ENCODE peak calls at places on chromosome 20, in ten cellular contexts. One of them, this sample, is unnamed.

GRCh38 chr20:32474967-32475819 is 109.9 kb downstream of the NOL4L start:
- DNase-seq in mammary epithelial cell: peak
- DNase-seq in AG04450: peak
- DNase-seq in cardiac muscle cell: peak
- DNase-seq in H9: peak
- DNase-seq in lung: peak
- DNase-seq in SK-N-SH: peak
- DNase-seq in tibial nerve: peak
- DNase-seq in psoas muscle: peak
- DNase-seq in Panc1: no peak
- DNase-seq in this sample: peak

GRCh38 chr20:23167436-23167835 is 81.3 kb upstream of the CD93 start:
- DNase-seq in mammary epithelial cell: no peak
- DNase-seq in AG04450: no peak
- DNase-seq in cardiac muscle cell: no peak
- DNase-seq in H9: no peak
- DNase-seq in lung: no peak
- DNase-seq in SK-N-SH: no peak
- DNase-seq in tibial nerve: no peak
- DNase-seq in psoas muscle: no peak
- DNase-seq in Panc1: no peak
- DNase-seq in this sample: no peak

GRCh38 chr20:16576219-16576618 is 3.0 kb upstream of the KIF16B start:
- DNase-seq in mammary epithelial cell: no peak
- DNase-seq in AG04450: no peak
- DNase-seq in cardiac muscle cell: no peak
- DNase-seq in H9: no peak
- DNase-seq in lung: no peak
- DNase-seq in SK-N-SH: no peak
- DNase-seq in tibial nerve: no peak
- DNase-seq in psoas muscle: no peak
- DNase-seq in Panc1: no peak
- DNase-seq in this sample: no peak

GRCh38 chr20:52340036-52340634 is 148.6 kb upstream of the ZFP64 start:
- DNase-seq in mammary epithelial cell: no peak
- DNase-seq in AG04450: no peak
- DNase-seq in cardiac muscle cell: no peak
- DNase-seq in H9: no peak
- DNase-seq in lung: no peak
- DNase-seq in SK-N-SH: no peak
- DNase-seq in tibial nerve: no peak
- DNase-seq in psoas muscle: no peak
- DNase-seq in Panc1: no peak
- DNase-seq in this sample: no peak

GRCh38 chr20:57826731-57827287 is 117.0 kb upstream of the PMEPA1 start:
- DNase-seq in mammary epithelial cell: no peak
- DNase-seq in AG04450: no peak
- DNase-seq in cardiac muscle cell: no peak
- DNase-seq in H9: no peak
- DNase-seq in lung: no peak
- DNase-seq in SK-N-SH: no peak
- DNase-seq in tibial nerve: no peak
- DNase-seq in psoas muscle: no peak
- DNase-seq in Panc1: no peak
- DNase-seq in this sample: no peak

GRCh38 chr20:50467618-50468373 is 42.4 kb upstream of the PTPN1 start:
- DNase-seq in mammary epithelial cell: peak
- DNase-seq in AG04450: no peak
- DNase-seq in cardiac muscle cell: peak
- DNase-seq in H9: peak
- DNase-seq in lung: peak
- DNase-seq in SK-N-SH: peak
- DNase-seq in tibial nerve: no peak
- DNase-seq in psoas muscle: no peak
- DNase-seq in Panc1: no peak
- DNase-seq in this sample: peak

GRCh38 chr20:51747182-51747911 is 20.8 kb downstream of the ATP9A start:
- DNase-seq in mammary epithelial cell: no peak
- DNase-seq in AG04450: no peak
- DNase-seq in cardiac muscle cell: no peak
- DNase-seq in H9: no peak
- DNase-seq in lung: no peak
- DNase-seq in SK-N-SH: no peak
- DNase-seq in tibial nerve: no peak
- DNase-seq in psoas muscle: no peak
- DNase-seq in Panc1: no peak
- DNase-seq in this sample: no peak

GRCh38 chr20:30811896-30812671 is 445.4 kb upstream of the DEFB115 start:
- DNase-seq in mammary epithelial cell: peak
- DNase-seq in AG04450: no peak
- DNase-seq in cardiac muscle cell: peak
- DNase-seq in H9: peak
- DNase-seq in lung: peak
- DNase-seq in SK-N-SH: peak
- DNase-seq in tibial nerve: no peak
- DNase-seq in psoas muscle: peak
- DNase-seq in Panc1: no peak
- DNase-seq in this sample: no peak

GRCh38 chr20:23647346-23647745 is 9.6 kb upstream of the CST3 start:
- DNase-seq in mammary epithelial cell: no peak
- DNase-seq in AG04450: no peak
- DNase-seq in cardiac muscle cell: no peak
- DNase-seq in H9: no peak
- DNase-seq in lung: no peak
- DNase-seq in SK-N-SH: no peak
- DNase-seq in tibial nerve: no peak
- DNase-seq in psoas muscle: no peak
- DNase-seq in Panc1: no peak
- DNase-seq in this sample: no peak

GRCh38 chr20:63530788-63531160 is 6.4 kb downstream of the PTK6 start:
- DNase-seq in mammary epithelial cell: no peak
- DNase-seq in AG04450: no peak
- DNase-seq in cardiac muscle cell: no peak
- DNase-seq in H9: peak
- DNase-seq in lung: no peak
- DNase-seq in SK-N-SH: peak
- DNase-seq in tibial nerve: no peak
- DNase-seq in psoas muscle: no peak
- DNase-seq in Panc1: no peak
- DNase-seq in this sample: no peak

GRCh38 chr20:43666376-43667328 is at the start of gene MYBL2:
- DNase-seq in mammary epithelial cell: peak
- DNase-seq in AG04450: no peak
- DNase-seq in cardiac muscle cell: peak
- DNase-seq in H9: peak
- DNase-seq in lung: peak
- DNase-seq in SK-N-SH: peak
- DNase-seq in tibial nerve: no peak
- DNase-seq in psoas muscle: peak
- DNase-seq in Panc1: no peak
- DNase-seq in this sample: peak

GRCh38 chr20:58719258-58719657 is 26.7 kb downstream of the NPEPL1 start:
- DNase-seq in mammary epithelial cell: no peak
- DNase-seq in AG04450: no peak
- DNase-seq in cardiac muscle cell: no peak
- DNase-seq in H9: peak
- DNase-seq in lung: peak
- DNase-seq in SK-N-SH: no peak
- DNase-seq in tibial nerve: no peak
- DNase-seq in psoas muscle: peak
- DNase-seq in Panc1: no peak
- DNase-seq in this sample: no peak

GRCh38 chr20:37880726-37881591 is 22.0 kb upstream of the VSTM2L start:
- DNase-seq in mammary epithelial cell: no peak
- DNase-seq in AG04450: no peak
- DNase-seq in cardiac muscle cell: peak
- DNase-seq in H9: no peak
- DNase-seq in lung: peak
- DNase-seq in SK-N-SH: peak
- DNase-seq in tibial nerve: no peak
- DNase-seq in psoas muscle: peak
- DNase-seq in Panc1: no peak
- DNase-seq in this sample: no peak

GRCh38 chr20:47296950-47297349 is 59.5 kb downstream of the ZMYND8 start:
- DNase-seq in mammary epithelial cell: no peak
- DNase-seq in AG04450: no peak
- DNase-seq in cardiac muscle cell: no peak
- DNase-seq in H9: no peak
- DNase-seq in lung: no peak
- DNase-seq in SK-N-SH: no peak
- DNase-seq in tibial nerve: no peak
- DNase-seq in psoas muscle: no peak
- DNase-seq in Panc1: no peak
- DNase-seq in this sample: no peak

GRCh38 chr20:62066983-62067433 is 1.3 kb upstream of the TAF4 start:
- DNase-seq in mammary epithelial cell: no peak
- DNase-seq in AG04450: no peak
- DNase-seq in cardiac muscle cell: peak
- DNase-seq in H9: peak
- DNase-seq in lung: no peak
- DNase-seq in SK-N-SH: no peak
- DNase-seq in tibial nerve: peak
- DNase-seq in psoas muscle: no peak
- DNase-seq in Panc1: no peak
- DNase-seq in this sample: no peak
- TF ChIP-seq CTCF in mammary epithelial cell: no peak
- TF ChIP-seq CTCF in AG04450: no peak
- TF ChIP-seq CTCF in cardiac muscle cell: no peak
- TF ChIP-seq CTCF in H9: no peak
- TF ChIP-seq CTCF in lung: no peak
- TF ChIP-seq CTCF in SK-N-SH: no peak
- TF ChIP-seq CTCF in tibial nerve: no peak
- TF ChIP-seq CTCF in psoas muscle: no peak
- TF ChIP-seq CTCF in Panc1: no peak
- TF ChIP-seq CTCF in this sample: no peak

GRCh38 chr20:10332656-10333421 is 101.2 kb downstream of the MKKS start:
- DNase-seq in mammary epithelial cell: no peak
- DNase-seq in AG04450: no peak
- DNase-seq in cardiac muscle cell: no peak
- DNase-seq in H9: no peak
- DNase-seq in lung: no peak
- DNase-seq in SK-N-SH: no peak
- DNase-seq in tibial nerve: no peak
- DNase-seq in psoas muscle: no peak
- DNase-seq in Panc1: no peak
- DNase-seq in this sample: no peak

GRCh38 chr20:10328897-10329255 is 105.1 kb downstream of the MKKS start:
- DNase-seq in mammary epithelial cell: no peak
- DNase-seq in AG04450: no peak
- DNase-seq in cardiac muscle cell: no peak
- DNase-seq in H9: no peak
- DNase-seq in lung: no peak
- DNase-seq in SK-N-SH: no peak
- DNase-seq in tibial nerve: no peak
- DNase-seq in psoas muscle: no peak
- DNase-seq in Panc1: no peak
- DNase-seq in this sample: no peak

GRCh38 chr20:10323729-10324128 is 105.1 kb downstream of the SNAP25 start:
- DNase-seq in mammary epithelial cell: no peak
- DNase-seq in AG04450: no peak
- DNase-seq in cardiac muscle cell: no peak
- DNase-seq in H9: no peak
- DNase-seq in lung: no peak
- DNase-seq in SK-N-SH: no peak
- DNase-seq in tibial nerve: no peak
- DNase-seq in psoas muscle: no peak
- DNase-seq in Panc1: no peak
- DNase-seq in this sample: no peak

GRCh38 chr20:10324198-10324836 is 105.7 kb downstream of the SNAP25 start:
- DNase-seq in mammary epithelial cell: no peak
- DNase-seq in AG04450: no peak
- DNase-seq in cardiac muscle cell: no peak
- DNase-seq in H9: no peak
- DNase-seq in lung: no peak
- DNase-seq in SK-N-SH: no peak
- DNase-seq in tibial nerve: no peak
- DNase-seq in psoas muscle: no peak
- DNase-seq in Panc1: no peak
- DNase-seq in this sample: no peak

DNA sequence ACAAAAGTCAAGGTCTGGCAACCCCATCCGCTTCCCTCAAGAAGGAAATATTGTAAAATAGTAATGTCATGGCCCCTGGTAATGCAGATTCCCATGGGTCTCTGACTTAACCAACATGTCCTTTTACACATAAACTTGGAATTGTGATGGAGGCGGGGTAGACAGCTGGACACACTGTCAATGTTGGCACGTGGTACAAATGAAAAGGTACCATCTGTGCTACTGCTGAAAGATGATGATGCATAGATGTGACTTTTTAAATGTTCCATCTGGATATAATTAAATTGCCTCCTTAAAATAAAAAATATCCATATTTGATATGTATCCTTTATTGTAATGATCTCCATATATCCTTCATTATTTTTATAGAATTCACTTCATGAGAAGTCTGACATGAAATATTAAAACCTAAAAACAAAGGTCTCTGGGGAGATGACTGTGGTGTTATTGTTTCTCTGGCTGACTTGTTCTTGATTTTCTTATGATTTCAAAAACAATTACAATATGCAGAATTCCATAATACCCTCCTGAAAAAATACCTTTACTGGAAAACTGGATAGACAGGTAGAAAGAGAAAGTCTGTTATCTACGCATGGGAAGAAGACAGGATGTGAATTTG is 104.5 kb downstream of the MKKS start:
- DNase-seq in mammary epithelial cell: no peak
- DNase-seq in AG04450: no peak
- DNase-seq in cardiac muscle cell: no peak
- DNase-seq in H9: no peak
- DNase-seq in lung: no peak
- DNase-seq in SK-N-SH: no peak
- DNase-seq in tibial nerve: no peak
- DNase-seq in psoas muscle: no peak
- DNase-seq in Panc1: no peak
- DNase-seq in this sample: no peak
- H3K27ac ChIP-seq in mammary epithelial cell: no peak
- H3K27ac ChIP-seq in AG04450: no peak
- H3K27ac ChIP-seq in cardiac muscle cell: no peak
- H3K27ac ChIP-seq in H9: no peak
- H3K27ac ChIP-seq in lung: no peak
- H3K27ac ChIP-seq in SK-N-SH: no peak
- H3K27ac ChIP-seq in tibial nerve: no peak
- H3K27ac ChIP-seq in psoas muscle: no peak
- H3K27ac ChIP-seq in Panc1: peak
- H3K27ac ChIP-seq in this sample: no peak

GRCh38 chr20:17878912-17879602 is 89.5 kb downstream of the SNX5 start:
- DNase-seq in mammary epithelial cell: no peak
- DNase-seq in AG04450: no peak
- DNase-seq in cardiac muscle cell: no peak
- DNase-seq in H9: no peak
- DNase-seq in lung: no peak
- DNase-seq in SK-N-SH: no peak
- DNase-seq in tibial nerve: no peak
- DNase-seq in psoas muscle: no peak
- DNase-seq in Panc1: no peak
- DNase-seq in this sample: no peak
- TF ChIP-seq CTCF in mammary epithelial cell: no peak
- TF ChIP-seq CTCF in AG04450: no peak
- TF ChIP-seq CTCF in cardiac muscle cell: no peak
- TF ChIP-seq CTCF in H9: no peak
- TF ChIP-seq CTCF in lung: no peak
- TF ChIP-seq CTCF in SK-N-SH: no peak
- TF ChIP-seq CTCF in tibial nerve: no peak
- TF ChIP-seq CTCF in psoas muscle: no peak
- TF ChIP-seq CTCF in Panc1: no peak
- TF ChIP-seq CTCF in this sample: no peak

GRCh38 chr20:19888269-19888669 is 128.9 kb upstream of the NAA20 start:
- DNase-seq in mammary epithelial cell: no peak
- DNase-seq in AG04450: no peak
- DNase-seq in cardiac muscle cell: no peak
- DNase-seq in H9: no peak
- DNase-seq in lung: no peak
- DNase-seq in SK-N-SH: no peak
- DNase-seq in tibial nerve: no peak
- DNase-seq in psoas muscle: peak
- DNase-seq in Panc1: no peak
- DNase-seq in this sample: no peak
- H3K27ac ChIP-seq in mammary epithelial cell: no peak
- H3K27ac ChIP-seq in AG04450: peak
- H3K27ac ChIP-seq in cardiac muscle cell: peak
- H3K27ac ChIP-seq in H9: no peak
- H3K27ac ChIP-seq in lung: peak
- H3K27ac ChIP-seq in SK-N-SH: peak
- H3K27ac ChIP-seq in tibial nerve: peak
- H3K27ac ChIP-seq in psoas muscle: peak
- H3K27ac ChIP-seq in Panc1: peak
- H3K27ac ChIP-seq in this sample: peak

This sample was measured in RWPE1.